ENCODE peak calls at places on chromosomes 6 and 20, in six cellular contexts. T is Kasumi-1, M is EL, O is B cell, S is MCF 10A, V is amygdala. E is an unnamed sample.

GRCh38 chr20:8094415-8094818 is 37.6 kb upstream of the PLCB1 start:
- DNase-seq in O (no peak), M (peak; percentile 43), T (no peak), V (peak; percentile 10), S (peak; percentile 77), E (no peak)

GRCh38 chr20:17281478-17281877 is 54.6 kb downstream of the PCSK2 start:
- DNase-seq in O (no peak), S (peak; percentile 61), T (no peak), M (peak; percentile 17), V (no peak), E (peak; percentile 13)

GRCh38 chr6:42142118-42142835 is at the start of gene C6orf132:
- DNase-seq in O (no peak), M (peak; percentile 41), S (peak; percentile 63), T (no peak), V (no peak), E (no peak)

GRCh38 chr6:64266351-64266821 is 630.8 kb downstream of the PHF3 start:
- DNase-seq in T (no peak), M (no peak), S (no peak), O (no peak), V (no peak), E (no peak)

GRCh38 chr20:48295445-48295903 is 510.2 kb upstream of the SULF2 start:
- DNase-seq in S (peak; percentile 81), T (no peak), M (peak; percentile 98), O (no peak), V (no peak), E (no peak)

GRCh38 chr6:79353226-79353625 is 118.7 kb upstream of the HMGN3 start:
- DNase-seq in T (no peak), S (no peak), V (no peak), O (no peak), M (peak; percentile 2), E (no peak)

GRCh38 chr6:82083646-82084045 is 163.9 kb downstream of the IBTK start:
- DNase-seq in S (no peak), T (no peak), M (peak; percentile 13), O (no peak), V (no peak), E (no peak)

GRCh38 chr6:158938811-158939254 is 61.2 kb downstream of the RSPH3 start:
- DNase-seq in V (no peak), S (no peak), O (no peak), M (peak; percentile 69), T (no peak), E (no peak)

GRCh38 chr6:156396068-156396771 is 381.0 kb upstream of the ARID1B start:
- DNase-seq in V (no peak), M (no peak), T (no peak), O (peak; percentile 46), S (no peak), E (no peak)

GRCh38 chr6:603265-603664 is 53.6 kb downstream of the HUS1B start:
- DNase-seq in S (no peak), T (no peak), V (no peak), O (no peak), M (no peak), E (no peak)

GRCh38 chr6:44226368-44227137 is 3.2 kb downstream of the SLC29A1 start:
- DNase-seq in T (peak; percentile 18), V (no peak), S (no peak), M (no peak), O (no peak), E (peak; percentile 38)

GRCh38 chr6:1001655-1002349 is 308.9 kb upstream of the EXOC2 start:
- DNase-seq in T (no peak), M (no peak), O (no peak), V (no peak), S (no peak), E (no peak)

GRCh38 chr20:17654649-17655285 is 27.3 kb downstream of the RRBP1 start:
- DNase-seq in S (peak; percentile 39), V (no peak), T (no peak), O (no peak), M (peak; percentile 68), E (no peak)

GRCh38 chr6:101761124-101761601 is 367.7 kb downstream of the GRIK2 start:
- DNase-seq in V (no peak), O (no peak), T (peak; percentile 36), S (peak; percentile 95), M (peak; percentile 83), E (peak; percentile 7)

GRCh38 chr20:62953839-62954703 is 1.6 kb downstream of the SLC17A9 start:
- DNase-seq in T (peak; percentile 99), V (peak; percentile 21), M (peak; percentile 79), S (no peak), O (peak; percentile 94), E (peak; percentile 99)

GRCh38 chr20:47334022-47334551 is 22.4 kb downstream of the ZMYND8 start:
- DNase-seq in T (no peak), O (no peak), M (peak; percentile 98), S (peak; percentile 96), V (no peak), E (no peak)

GRCh38 chr6:77030929-77031674 is 432.2 kb downstream of the HTR1B start:
- DNase-seq in O (no peak), M (peak; percentile 51), S (no peak), V (no peak), T (no peak), E (no peak)

GRCh38 chr20:47293524-47294157 is 62.9 kb downstream of the ZMYND8 start:
- DNase-seq in M (no peak), S (no peak), V (no peak), T (no peak), O (no peak), E (peak; percentile 40)

GRCh38 chr6:157611406-157611805 is 211.6 kb upstream of the SNX9 start:
- DNase-seq in M (no peak), T (no peak), S (no peak), V (no peak), O (no peak), E (no peak)

GRCh38 chr20:5315807-5316187 is 957 bp downstream of the PROKR2 start:
- DNase-seq in V (no peak), O (no peak), M (no peak), T (no peak), S (no peak), E (no peak)

GRCh38 chr6:36666726-36667591 is 11.6 kb upstream of the CDKN1A start:
- DNase-seq in M (peak; percentile 95), O (no peak), T (no peak), S (peak; percentile 98), V (peak; percentile 53), E (peak; percentile 99)

GRCh38 chr6:169046021-169046420 is 207.6 kb downstream of the THBS2 start:
- DNase-seq in M (no peak), S (no peak), O (no peak), T (no peak), V (no peak), E (no peak)

GRCh38 chr6:93894521-93894920 is 475.2 kb upstream of the EPHA7 start:
- DNase-seq in V (no peak), S (no peak), T (no peak), M (no peak), O (no peak), E (no peak)

GRCh38 chr20:37356387-37356786 is 10.4 kb downstream of the SRC start:
- DNase-seq in S (peak; percentile 75), M (peak; percentile 81), T (peak; percentile 59), V (no peak), O (no peak), E (no peak)

GRCh38 chr6:159608961-159609673 is 83.9 kb downstream of the SOD2 start:
- DNase-seq in T (peak; percentile 1), O (no peak), S (peak; percentile 66), V (no peak), M (peak; percentile 45), E (peak; percentile 10)

GRCh38 chr6:159716247-159717086 is 10.8 kb upstream of the WTAP start:
- DNase-seq in T (peak; percentile 11), V (no peak), S (peak; percentile 97), M (peak; percentile 92), O (no peak), E (peak; percentile 34)

GRCh38 chr20:22974354-22974753 is 60.8 kb upstream of the SSTR4 start:
- DNase-seq in V (no peak), S (peak; percentile 53), O (no peak), T (peak; percentile 36), M (peak; percentile 18), E (peak; percentile 42)

GRCh38 chr6:120355822-120356221 is 978.5 kb downstream of the TBC1D32 start:
- DNase-seq in O (no peak), T (no peak), V (no peak), M (no peak), S (no peak), E (no peak)

GRCh38 chr6:110554966-110555460 is 78.6 kb upstream of the SLC22A16 start:
- DNase-seq in T (no peak), O (no peak), V (peak; percentile 87), M (no peak), S (no peak), E (no peak)

GRCh38 chr20:17513956-17514355 is 17.2 kb downstream of the BFSP1 start:
- DNase-seq in V (no peak), O (no peak), T (no peak), M (no peak), S (no peak), E (no peak)

GRCh38 chr6:12506211-12506610 is 210.4 kb upstream of the PHACTR1 start:
- DNase-seq in T (no peak), M (no peak), S (no peak), V (no peak), O (no peak), E (no peak)

GRCh38 chr6:170405311-170405975 is 98.9 kb downstream of the FAM120B start:
- DNase-seq in S (peak; percentile 75), V (no peak), O (no peak), M (peak; percentile 98), T (peak; percentile 65), E (peak; percentile 29)

GRCh38 chr6:83883240-83883639 is 23.8 kb downstream of the CYB5R4 start:
- DNase-seq in V (no peak), O (no peak), M (no peak), T (no peak), S (no peak), E (no peak)

GRCh38 chr6:83092756-83093399 is 25.4 kb downstream of the DOP1A start:
- DNase-seq in V (no peak), O (no peak), M (no peak), T (no peak), S (peak; percentile 26), E (no peak)

GRCh38 chr6:48113130-48113529 is 2.1 kb upstream of the PTCHD4 start:
- DNase-seq in O (no peak), V (no peak), T (no peak), M (no peak), S (no peak), E (no peak)

GRCh38 chr6:45737331-45738056 is 278.2 kb downstream of the CLIC5 start:
- DNase-seq in V (no peak), O (no peak), S (no peak), T (no peak), M (no peak), E (no peak)

GRCh38 chr6:88134575-88134974 is 31.6 kb downstream of the CNR1 start:
- DNase-seq in V (no peak), T (no peak), S (no peak), M (no peak), O (no peak), E (no peak)

E was measured in KBM-7.